ENCODE peak calls at places on chromosome 3, in four cellular contexts. E is K562, P is H1, K is SK-N-SH. F is an unnamed sample.

GRCh38 chr3:4036046-4036445 is 236.8 kb downstream of the LRRN1 start:
- DNase-seq in E (no peak), P (no peak), K (no peak), F (no peak)

GRCh38 chr3:153165211-153165815 is 3.3 kb downstream of the RAP2B start:
- DNase-seq in E (no peak), P (no peak), K (no peak), F (no peak)

GRCh38 chr3:71303627-71304260 is 279.8 kb downstream of the FOXP1 start:
- DNase-seq in E (no peak), P (no peak), K (no peak), F (no peak)

GRCh38 chr3:84961492-84962255 is 2.9 kb downstream of the CADM2 start:
- DNase-seq in E (no peak), P (no peak), K (peak), F (no peak)

GRCh38 chr3:119700269-119700919 is 2.4 kb upstream of the CFAP91 start:
- DNase-seq in E (no peak), P (no peak), K (no peak), F (peak)

GRCh38 chr3:38151667-38152265 is 13.3 kb downstream of the MYD88 start:
- DNase-seq in E (no peak), P (no peak), K (no peak), F (no peak)

GRCh38 chr3:79410136-79410535 is 357.7 kb downstream of the ROBO1 start:
- DNase-seq in E (no peak), P (no peak), K (no peak), F (no peak)

GRCh38 chr3:55190296-55190695 is 262.4 kb upstream of the LRTM1 start:
- DNase-seq in E (no peak), P (no peak), K (no peak), F (no peak)

GRCh38 chr3:38438421-38438820 is 15.3 kb upstream of the ACVR2B start:
- DNase-seq in E (no peak), P (no peak), K (no peak), F (no peak)

GRCh38 chr3:61233828-61234227 is 17.4 kb downstream of the FHIT start:
- DNase-seq in E (no peak), P (no peak), K (no peak), F (no peak)

GRCh38 chr3:118863731-118864322 is 170.8 kb downstream of the IGSF11 start:
- DNase-seq in E (peak), P (no peak), K (no peak), F (peak)

GRCh38 chr3:11379238-11379823 is 107.1 kb downstream of the ATG7 start:
- DNase-seq in E (peak), P (no peak), K (peak), F (peak)

GRCh38 chr3:24273491-24273890 is 221.2 kb downstream of the THRB start:
- DNase-seq in E (no peak), P (no peak), K (no peak), F (peak)

GRCh38 chr3:197422506-197422905 is 124.1 kb upstream of the DLG1 start:
- DNase-seq in E (no peak), P (no peak), K (no peak), F (peak)

GRCh38 chr3:147538034-147538433 is 128.9 kb downstream of the ZIC1 start:
- DNase-seq in E (no peak), P (no peak), K (no peak), F (no peak)

GRCh38 chr3:125023833-125024560 is 31.8 kb downstream of the HEG1 start:
- DNase-seq in E (no peak), P (no peak), K (no peak), F (no peak)

GRCh38 chr3:125024817-125025216 is 31.0 kb downstream of the HEG1 start:
- DNase-seq in E (no peak), P (no peak), K (no peak), F (no peak)

GRCh38 chr3:125022186-125022585 is 33.6 kb downstream of the HEG1 start:
- DNase-seq in E (no peak), P (no peak), K (no peak), F (no peak)

GRCh38 chr3:125028657-125029056 is 27.1 kb downstream of the HEG1 start:
- DNase-seq in E (no peak), P (no peak), K (no peak), F (no peak)

DNA sequence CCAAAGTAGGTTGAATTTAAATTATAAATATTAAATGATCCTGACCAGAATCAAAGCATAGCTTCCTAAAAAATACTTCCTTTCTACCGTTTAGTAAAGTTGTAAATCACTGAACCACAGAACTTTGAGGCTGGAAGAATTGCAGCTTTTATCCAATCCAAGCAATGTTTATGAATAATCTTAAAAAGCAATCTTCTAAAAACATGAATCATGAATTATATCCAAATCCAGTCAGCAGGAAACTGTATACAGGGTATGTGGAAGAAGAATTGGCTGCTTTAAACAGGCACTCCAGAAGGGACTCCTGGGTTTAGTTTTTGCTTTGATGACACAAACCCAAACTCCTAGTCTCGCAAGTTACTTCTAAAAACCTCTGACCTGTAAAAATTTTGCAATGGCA is 30.1 kb downstream of the HEG1 start:
- DNase-seq in E (no peak), P (no peak), K (no peak), F (no peak)
- TF ChIP-seq GABPA in E (no peak), P (no peak), K (no peak), F (no peak)

GRCh38 chr3:113079532-113079931 is 88.7 kb downstream of the GTPBP8 start:
- DNase-seq in E (no peak), P (no peak), K (no peak), F (no peak)
- TF ChIP-seq USF2 in E (no peak), P (no peak), K (no peak), F (no peak)

GRCh38 chr3:33884204-33884561 is 85.8 kb downstream of the PDCD6IP start:
- DNase-seq in E (peak), P (no peak), K (no peak), F (peak)
- TF ChIP-seq GABPA in E (no peak), P (no peak), K (no peak), F (no peak)

GRCh38 chr3:154969366-154969765 is 110.8 kb upstream of the MME start:
- DNase-seq in E (no peak), P (no peak), K (no peak), F (no peak)
- TF ChIP-seq USF2 in E (no peak), P (no peak), K (no peak), F (no peak)

DNA sequence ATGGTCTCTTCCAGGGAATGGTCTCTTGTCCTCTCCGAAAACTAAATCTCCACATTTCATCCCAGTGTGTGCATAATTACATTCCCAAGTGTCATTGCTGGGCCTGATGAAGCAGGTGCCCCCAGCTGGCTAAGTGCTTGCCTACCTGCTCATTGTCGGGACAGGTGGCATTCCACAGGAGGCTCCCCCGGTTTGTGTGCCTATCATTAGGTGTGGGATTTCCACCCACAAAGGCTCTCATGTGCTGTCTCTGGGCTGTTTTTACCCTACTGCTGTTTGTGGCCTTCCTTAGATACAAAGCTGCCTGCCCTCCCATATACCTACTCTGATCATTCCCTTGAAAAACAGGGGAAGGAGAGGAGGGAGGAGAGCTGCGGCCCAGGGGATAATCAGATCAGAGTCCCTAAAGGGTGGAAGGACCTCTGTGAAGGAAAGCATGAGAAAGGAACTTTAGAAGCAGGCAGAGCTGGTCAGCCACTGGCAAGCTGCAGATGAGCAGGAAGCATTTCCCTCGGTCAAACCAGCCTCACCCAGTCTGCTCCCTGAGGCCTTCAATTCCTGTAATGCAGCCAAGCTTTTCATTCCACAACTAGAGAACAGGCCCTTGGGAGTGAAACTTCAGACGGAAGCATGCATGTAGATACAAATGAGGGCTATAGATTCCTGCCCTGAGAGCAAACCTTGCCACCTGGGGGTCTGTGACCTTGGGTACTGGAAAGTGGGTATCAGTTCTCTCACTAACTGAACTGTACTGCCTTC is 60.7 kb upstream of the HEG1 start:
- DNase-seq in E (no peak), P (no peak), K (no peak), F (no peak)
- TF ChIP-seq GABPA in E (no peak), P (no peak), K (no peak), F (no peak)

GRCh38 chr3:18445421-18446066 is 20.4 kb upstream of the SATB1 start:
- DNase-seq in E (no peak), P (no peak), K (peak), F (no peak)

GRCh38 chr3:18442743-18443669 is 17.9 kb upstream of the SATB1 start:
- DNase-seq in E (no peak), P (no peak), K (no peak), F (no peak)

GRCh38 chr3:18444597-18445420 is 19.7 kb upstream of the SATB1 start:
- DNase-seq in E (peak), P (no peak), K (peak), F (peak)

GRCh38 chr3:18446067-18446793 is 21.1 kb upstream of the SATB1 start:
- DNase-seq in E (no peak), P (no peak), K (no peak), F (no peak)

GRCh38 chr3:18443670-18444596 is 18.8 kb upstream of the SATB1 start:
- DNase-seq in E (no peak), P (no peak), K (peak), F (no peak)
- TF ChIP-seq USF2 in E (no peak), P (no peak), K (no peak), F (no peak)

DNA sequence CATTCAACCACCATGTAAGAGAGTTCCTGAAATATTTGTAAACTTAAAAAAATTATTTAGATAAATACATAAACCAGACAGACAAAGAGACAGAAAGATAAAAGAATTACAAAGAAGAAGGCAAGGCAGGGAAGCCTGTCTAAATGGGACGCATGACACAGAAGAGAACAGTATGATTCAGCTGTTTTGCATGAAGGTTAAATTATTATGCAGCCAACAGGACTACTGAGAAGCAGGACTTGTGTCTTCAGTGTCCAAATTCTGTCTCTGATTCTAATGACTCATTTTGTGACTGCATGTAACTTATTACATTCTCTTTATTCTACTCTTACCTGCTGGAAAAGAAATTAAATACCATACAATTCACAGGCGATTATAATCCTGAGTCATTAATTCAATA is 340.4 kb upstream of the KCNMB2 start:
- DNase-seq in E (peak), P (no peak), K (no peak), F (no peak)
- TF ChIP-seq GABPA in E (no peak), P (no peak), K (no peak), F (no peak)